ENCODE peak calls at places on chromosomes 16 and 17, in four cellular contexts. E is esophagus squamous epithelium, Z is HCT116, B is left lung. K is an unnamed sample. For H3K4me1, the result is how much of the 10 kb centered on the place peaks cover.

GRCh38 chr16:68445458-68445857 is 2.9 kb downstream of the SMPD3 start:
- DNase-seq in B (peak), E (no peak), Z (peak), K (no peak)

GRCh38 chr17:76994237-76994637 is 126.0 kb downstream of the MGAT5B start:
- DNase-seq in B (no peak), E (no peak), Z (no peak), K (no peak)

GRCh38 chr16:11672206-11673090 is 4.2 kb downstream of the SNN start:
- DNase-seq in E (no peak), B (no peak), Z (no peak), K (no peak)

GRCh38 chr16:85865-86264 is 7.8 kb downstream of the MPG start:
- DNase-seq in B (no peak), Z (no peak), E (no peak), K (no peak)

GRCh38 chr17:8728991-8729390 is 15.6 kb downstream of the CCDC42 start:
- DNase-seq in Z (no peak), E (no peak), B (no peak), K (no peak)

GRCh38 chr16:72961863-72962262 is 86.1 kb downstream of the ZFHX3 start:
- DNase-seq in Z (no peak), E (no peak), B (no peak), K (no peak)

GRCh38 chr16:56667581-56668571 is at the start of gene MT1G:
- DNase-seq in B (no peak), Z (no peak), E (no peak), K (no peak)

GRCh38 chr17:74862108-74862901 is 2.6 kb upstream of the GRIN2C start:
- DNase-seq in Z (no peak), E (no peak), B (peak), K (peak)

GRCh38 chr17:78001182-78001581 is 42.7 kb downstream of the TNRC6C start:
- DNase-seq in Z (no peak), B (no peak), E (no peak), K (no peak)

GRCh38 chr17:17994271-17994670 is 21.6 kb downstream of the DRC3 start:
- DNase-seq in B (no peak), E (no peak), Z (peak), K (no peak)

DNA sequence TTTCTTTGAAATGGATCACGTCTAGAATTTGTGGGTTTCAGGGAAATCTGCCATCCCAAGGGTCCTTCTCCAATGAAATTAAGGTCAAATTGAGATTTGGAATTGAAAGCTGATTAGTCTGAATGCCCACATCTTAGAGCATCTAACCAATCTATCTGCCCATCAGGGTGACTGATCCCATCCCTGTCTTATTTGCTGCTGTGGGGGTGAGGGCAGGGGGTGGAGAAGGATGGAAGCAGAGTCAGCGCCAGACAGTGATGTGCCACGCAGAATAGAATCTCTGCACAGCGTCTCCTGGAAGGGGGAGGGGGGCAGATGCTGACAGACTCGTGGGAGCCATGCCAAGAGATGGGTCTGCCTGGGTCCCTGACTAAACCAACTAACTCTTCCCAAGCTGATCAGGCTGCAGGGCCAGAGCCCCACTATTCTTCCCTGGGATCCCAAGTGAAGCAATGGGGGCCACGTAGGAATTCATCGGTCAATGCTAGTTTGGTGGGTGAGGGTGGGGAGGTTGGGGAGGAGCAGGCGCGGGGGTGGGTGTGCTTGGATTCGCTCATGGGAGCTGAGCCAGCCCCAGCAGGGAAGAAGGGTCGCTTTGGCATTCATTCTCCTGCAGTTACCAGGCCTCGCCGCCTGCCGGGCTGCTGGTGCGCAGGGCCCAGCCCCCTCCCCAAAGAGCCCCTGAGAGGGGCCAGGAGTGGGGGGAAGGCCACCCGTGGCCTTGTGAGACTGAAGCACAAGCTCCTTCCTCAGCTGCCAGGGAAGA is 32.2 kb downstream of the CDK5RAP3 start:
- DNase-seq in Z (no peak), E (no peak), B (no peak), K (no peak)
- H3K27ac ChIP-seq in Z (peak), E (peak), B (peak), K (no peak)

GRCh38 chr16:57883953-57884654 is 81.8 kb upstream of the KIFC3 start:
- DNase-seq in B (no peak), E (no peak), Z (no peak), K (no peak)
- H3K4me3 ChIP-seq in B (no peak), E (no peak), Z (no peak), K (no peak)

DNA sequence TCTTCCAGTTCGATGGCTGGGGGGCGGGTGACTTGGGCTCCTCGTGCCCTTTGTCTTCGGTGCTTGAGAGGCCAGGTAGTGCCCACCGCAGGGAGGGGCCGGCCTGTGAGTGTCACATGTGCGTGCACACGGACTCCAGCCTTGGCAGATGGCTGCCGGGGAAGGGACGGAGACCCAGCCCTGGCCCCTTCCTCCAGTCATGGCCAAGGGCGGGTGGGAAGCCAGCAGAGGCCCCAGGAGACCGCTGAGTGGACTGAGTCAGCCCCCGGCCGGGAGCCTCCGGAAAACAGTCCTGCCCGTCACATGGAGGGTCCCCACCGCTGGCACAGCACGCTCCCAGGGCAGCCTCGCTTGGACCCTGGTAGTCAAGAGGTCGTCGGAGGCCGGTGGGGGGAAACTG is 4.2 kb downstream of the GLIS2 start:
- DNase-seq in Z (no peak), B (no peak), E (no peak), K (no peak)
- H3K4me1 ChIP-seq in Z (half or more), B (under half), E (half or more), K (under half)

DNA sequence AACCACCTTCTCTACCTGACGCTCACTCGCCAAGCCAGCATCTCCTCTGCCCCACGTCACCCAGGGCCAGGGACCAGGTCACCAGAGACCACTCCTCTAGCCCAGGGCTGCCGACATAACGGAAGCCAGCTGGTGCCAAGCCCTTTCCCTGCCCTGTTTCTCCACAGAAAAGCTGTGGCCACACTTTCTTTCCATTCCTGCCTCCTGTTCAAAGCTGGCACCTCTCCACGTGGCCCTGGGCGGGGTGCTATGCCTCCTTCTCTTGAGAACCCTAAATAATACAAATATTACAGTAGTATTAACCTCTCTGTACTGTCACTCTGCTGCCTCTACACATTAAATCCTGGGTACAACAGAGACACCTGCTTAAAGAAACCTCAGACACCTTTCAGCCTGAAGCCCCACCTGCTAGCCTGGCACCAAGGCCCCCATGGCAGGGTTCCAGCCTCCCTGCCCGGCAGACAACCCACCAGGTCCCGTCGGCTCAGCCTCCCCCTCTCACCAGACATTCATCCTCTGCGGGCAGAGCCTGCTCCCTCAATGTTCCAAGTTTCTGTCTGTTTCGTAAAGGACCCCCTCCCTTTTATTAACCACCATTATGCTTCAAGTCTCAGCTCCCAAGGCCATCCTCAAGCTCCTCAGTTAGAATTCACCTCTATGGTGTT is 62.3 kb downstream of the TIMM22 start:
- DNase-seq in E (no peak), B (no peak), Z (no peak), K (no peak)
- H3K27ac ChIP-seq in E (no peak), B (no peak), Z (no peak), K (no peak)

DNA sequence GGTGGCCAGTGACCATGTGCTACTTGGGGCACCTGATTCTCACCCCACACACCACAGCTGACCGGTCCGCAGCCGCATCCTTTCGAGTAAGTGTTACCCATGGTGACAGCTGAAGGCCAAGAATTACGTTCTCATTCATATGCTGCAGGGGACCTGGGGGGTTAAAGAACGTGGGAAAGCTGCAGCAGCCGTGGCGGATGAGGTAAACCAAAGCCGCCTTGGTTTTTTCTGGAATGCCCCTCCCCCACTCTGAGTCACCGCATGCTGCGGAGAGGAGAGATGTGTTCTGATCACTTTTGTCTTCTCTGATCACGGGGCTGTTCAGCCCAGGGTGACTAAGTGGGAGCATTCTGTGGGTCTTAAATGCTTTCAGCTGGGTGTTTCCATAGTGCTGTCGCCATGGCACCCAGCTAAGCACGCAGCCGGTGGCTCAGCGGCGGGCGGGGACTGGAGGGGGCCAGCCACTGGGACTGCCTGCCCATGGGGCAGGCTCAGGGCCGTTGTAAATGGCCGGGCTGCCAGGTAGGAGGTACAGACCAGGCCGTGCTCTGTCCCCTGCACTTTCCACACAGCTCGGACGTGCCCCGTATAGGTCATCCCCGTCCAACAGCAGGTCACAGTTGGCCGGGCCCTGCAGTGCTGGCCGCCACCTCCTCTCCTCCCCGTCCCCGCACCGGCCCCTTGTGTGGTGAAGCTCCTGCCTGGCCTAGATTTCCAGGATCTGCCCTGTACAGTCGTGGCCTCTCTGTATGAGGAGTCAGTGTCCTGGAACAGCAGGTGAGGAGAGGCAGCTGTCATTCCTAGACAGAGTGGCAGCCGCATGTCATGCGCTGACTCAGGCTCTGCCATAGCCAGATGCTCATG is 60.0 kb downstream of the BAIAP2 start:
- DNase-seq in E (no peak), Z (peak), B (peak), K (peak)
- H3K4me3 ChIP-seq in E (no peak), Z (peak), B (no peak), K (peak)

GRCh38 chr16:85447657-85448313 is 165.3 kb upstream of the GSE1 start:
- DNase-seq in Z (no peak), B (no peak), E (no peak), K (no peak)
- H3K4me1 ChIP-seq in Z (under half), B (under half), E (under half), K (under half)

DNA sequence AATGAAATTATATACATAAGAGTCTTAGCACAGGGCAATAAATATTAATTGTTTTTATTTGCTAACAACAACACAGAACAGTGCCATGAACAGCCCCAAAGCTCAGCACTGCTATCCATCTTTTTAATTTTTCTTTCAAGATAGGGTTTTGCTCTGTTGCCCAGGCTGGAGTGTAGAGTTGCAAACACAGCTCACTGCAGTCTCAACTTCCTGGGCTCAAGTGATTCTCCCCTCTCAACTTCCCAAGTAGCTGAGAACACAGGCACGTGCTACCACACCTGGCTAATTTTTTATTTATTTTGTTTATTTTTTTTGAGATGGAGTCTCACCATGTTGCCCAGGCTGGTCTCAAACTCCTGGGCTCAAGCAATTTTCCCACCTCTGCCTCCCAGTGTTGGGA is 47.6 kb upstream of the AKAP1 start:
- DNase-seq in B (no peak), E (no peak), Z (no peak), K (no peak)
- H3K27ac ChIP-seq in B (no peak), E (no peak), Z (no peak), K (no peak)

GRCh38 chr17:35895602-35896001 is 15.4 kb upstream of the CCL5 start:
- DNase-seq in E (no peak), B (no peak), Z (no peak), K (no peak)

GRCh38 chr17:35900693-35901487 is 20.7 kb upstream of the CCL5 start:
- DNase-seq in B (no peak), E (no peak), Z (no peak), K (no peak)

GRCh38 chr17:35900280-35900679 is 20.1 kb upstream of the CCL5 start:
- DNase-seq in Z (no peak), E (no peak), B (no peak), K (no peak)

GRCh38 chr17:35896011-35896587 is 15.9 kb upstream of the CCL5 start:
- DNase-seq in Z (no peak), E (no peak), B (no peak), K (no peak)

DNA sequence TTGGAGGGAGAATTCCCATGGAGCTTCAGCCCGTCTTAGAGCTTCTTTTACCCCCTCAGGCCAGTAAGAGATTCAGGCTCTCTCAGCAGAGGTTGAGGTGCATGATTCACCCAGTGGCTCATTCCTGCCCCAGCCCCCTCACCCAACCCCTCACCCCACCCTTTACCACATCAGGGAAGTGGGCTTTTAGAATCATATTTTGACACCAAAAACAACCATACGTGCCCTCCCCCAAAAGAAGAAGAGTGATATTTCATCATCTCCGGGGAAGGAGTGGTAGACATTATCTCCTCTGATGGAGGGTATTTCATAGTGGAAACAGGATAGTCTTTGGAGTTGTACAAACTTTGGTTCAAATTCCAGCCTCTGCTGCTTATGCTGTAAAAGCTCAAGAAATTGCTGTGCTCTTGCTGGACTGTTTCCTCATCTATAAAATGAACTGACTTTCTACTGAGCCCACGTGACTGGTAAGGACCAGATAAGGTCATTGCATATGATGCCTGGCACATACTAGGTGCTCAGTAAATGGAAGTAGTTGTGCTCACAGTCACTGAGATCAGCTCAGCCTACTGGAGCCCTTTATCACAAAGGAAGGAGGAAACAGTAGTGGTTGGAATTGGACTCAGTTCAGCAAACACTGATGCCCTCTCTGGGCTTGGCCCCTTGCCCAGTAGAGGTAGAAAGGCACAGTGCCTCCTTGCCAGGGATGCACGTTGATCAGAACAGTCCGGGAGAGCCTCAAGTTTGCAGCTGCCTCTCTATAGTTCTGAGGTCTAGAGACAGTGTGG is 18.3 kb upstream of the CCL5 start:
- DNase-seq in E (no peak), B (no peak), Z (no peak), K (no peak)
- H3K4me3 ChIP-seq in E (no peak), B (no peak), Z (no peak), K (no peak)

DNA sequence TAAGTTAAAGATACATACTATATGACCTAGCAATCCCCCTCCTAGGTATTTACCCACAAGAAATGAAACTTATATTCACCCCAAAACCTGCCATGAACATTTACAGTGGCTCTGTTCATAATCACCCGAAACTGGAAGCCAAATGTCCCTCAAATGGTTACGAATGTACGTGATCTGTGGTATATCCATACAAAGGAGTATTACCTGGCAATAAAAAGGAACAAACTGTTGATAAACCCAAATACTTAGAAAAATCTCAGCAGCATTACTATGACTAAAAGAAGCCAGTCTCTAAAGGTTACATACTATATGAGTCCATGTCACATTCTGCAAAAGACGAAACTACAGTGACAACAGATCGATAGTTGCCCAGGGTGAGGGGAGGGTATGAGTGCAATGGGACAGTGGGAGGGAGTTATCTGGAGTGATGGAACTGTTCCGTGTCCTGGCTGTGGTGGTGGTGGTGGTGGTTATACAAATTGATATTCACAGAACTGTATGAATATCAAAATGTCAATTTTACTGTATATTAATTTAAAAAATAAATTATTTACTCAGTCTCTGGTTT is 9.4 kb downstream of the ZNF652 start:
- DNase-seq in Z (no peak), B (no peak), E (no peak), K (no peak)
- H3K4me1 ChIP-seq in Z (under half), B (under half), E (under half), K (under half)

K was measured in effector memory CD4-positive, alpha-beta T cell.